ENCODE peak calls at places on chromosome 15, in eight cellular contexts. C is fibroblast of lung; Z is spleen; O is GM23248; D is osteoblast; P is IMR-90; E is CD4-positive, alpha-beta memory T cell; U is cardiac muscle cell. H is an unnamed sample.

GRCh38 chr15:85412956-85413854 is 32.8 kb downstream of the AKAP13 start:
- DNase-seq in C (peak; percentile 81), P (peak; percentile 95), O (peak; percentile 94), E (peak; percentile 53), Z (peak; percentile 88), D (peak; percentile 94), U (no peak), H (peak; percentile 74)

GRCh38 chr15:22788004-22788403 is 1.6 kb downstream of the NIPA1 start:
- DNase-seq in O (no peak), D (no peak), C (no peak), P (no peak), U (no peak), Z (no peak), E (no peak), H (no peak)

GRCh38 chr15:47811160-47811559 is 93.9 kb downstream of the SEMA6D start:
- DNase-seq in O (no peak), P (no peak), E (no peak), U (no peak), Z (no peak), D (no peak), C (no peak), H (no peak)

GRCh38 chr15:50415752-50416404 is 8.3 kb upstream of the USP8 start:
- DNase-seq in Z (no peak), E (no peak), C (peak; percentile 5), P (peak; percentile 37), U (no peak), D (peak; percentile 34), O (no peak), H (no peak)

GRCh38 chr15:72271895-72272212 is 500 bp downstream of the PARP6 start:
- DNase-seq in E (no peak), O (peak; percentile 50), U (peak; percentile 21), C (peak; percentile 24), P (peak; percentile 12), D (peak; percentile 77), Z (no peak), H (no peak)

GRCh38 chr15:41566121-41566885 is 7.3 kb downstream of the TYRO3 start:
- DNase-seq in C (no peak), O (peak; percentile 20), Z (peak; percentile 29), U (peak; percentile 43), D (no peak), E (no peak), P (no peak), H (no peak)

GRCh38 chr15:38254065-38254883 is 1.6 kb downstream of the SPRED1 start:
- DNase-seq in C (peak; percentile 65), D (peak; percentile 35), P (peak; percentile 68), E (peak; percentile 51), O (peak; percentile 77), Z (peak; percentile 73), U (peak; percentile 67), H (no peak)

GRCh38 chr15:27820232-27820631 is 278.9 kb downstream of the OCA2 start:
- DNase-seq in E (no peak), Z (no peak), C (peak; percentile 36), D (no peak), U (no peak), P (peak; percentile 31), O (peak; percentile 46), H (no peak)

GRCh38 chr15:57427367-57427821 is 51.1 kb downstream of the CGNL1 start:
- DNase-seq in P (no peak), E (no peak), U (peak; percentile 81), D (peak; percentile 55), Z (no peak), C (peak; percentile 44), O (peak; percentile 87), H (no peak)

GRCh38 chr15:77771616-77772015 is 138.9 kb upstream of the LINGO1 start:
- DNase-seq in E (no peak), U (no peak), P (no peak), C (no peak), O (no peak), Z (no peak), D (peak; percentile 81), H (no peak)

GRCh38 chr15:38471974-38472373 is 18.0 kb downstream of the FAM98B start:
- DNase-seq in D (no peak), U (no peak), P (peak; percentile 82), C (no peak), Z (no peak), O (no peak), E (no peak), H (no peak)

GRCh38 chr15:97652700-97653167 is 307.8 kb upstream of the ARRDC4 start:
- DNase-seq in O (no peak), D (no peak), P (no peak), Z (no peak), U (peak; percentile 68), E (no peak), C (no peak), H (peak; percentile 58)

GRCh38 chr15:77187751-77188464 is 117.0 kb upstream of the TSPAN3 start:
- DNase-seq in Z (no peak), C (peak; percentile 64), D (no peak), P (peak; percentile 47), E (no peak), U (no peak), O (peak; percentile 78), H (peak; percentile 80)

GRCh38 chr15:80586141-80586540 is 109.0 kb upstream of the ABHD17C start:
- DNase-seq in U (no peak), C (no peak), P (no peak), Z (no peak), D (no peak), E (no peak), O (no peak), H (no peak)

DNA sequence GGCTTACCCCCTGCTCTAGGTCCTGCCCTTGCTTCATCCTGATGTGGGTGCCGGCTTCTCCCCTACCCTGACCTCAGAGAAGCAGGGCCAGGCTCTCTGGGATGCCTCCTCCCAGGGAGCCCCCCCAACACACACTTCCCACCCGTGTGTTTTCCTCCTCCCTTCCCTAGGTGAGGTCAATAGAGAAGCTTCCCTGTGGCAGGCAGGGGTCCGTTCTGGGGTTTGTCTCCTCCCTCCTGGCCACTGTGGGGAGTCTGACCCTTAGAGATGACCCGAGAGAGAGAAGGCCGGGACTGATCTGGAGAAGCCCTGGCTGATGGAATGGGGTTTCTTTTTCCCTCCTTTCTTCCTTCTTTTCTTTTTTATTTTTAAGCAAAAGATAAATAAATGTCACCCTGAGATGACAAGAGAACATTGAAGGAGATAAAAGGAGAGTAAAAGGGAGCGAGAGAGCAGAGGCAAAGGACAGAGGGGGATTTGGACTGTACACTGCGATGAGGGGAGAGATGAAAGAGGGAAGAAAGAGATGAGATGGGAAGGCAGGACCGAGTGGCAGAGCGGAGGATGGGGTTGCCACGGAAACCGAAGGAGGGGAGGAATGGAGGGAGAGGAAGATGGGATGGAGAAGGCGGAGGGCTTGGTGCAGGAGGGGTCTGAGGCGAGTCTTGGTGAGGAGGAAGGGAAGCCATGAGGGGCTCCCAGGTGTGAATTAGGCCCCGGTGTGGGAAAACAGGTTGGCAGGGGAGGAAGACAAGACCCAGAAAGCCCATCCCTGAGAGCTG is 48.4 kb downstream of the IDH2 start:
- DNase-seq in Z (no peak), U (no peak), P (no peak), E (no peak), D (peak; percentile 44), O (no peak), C (no peak), H (no peak)
- H3K4me3 ChIP-seq in Z (no peak overlapping the region), U (no peak overlapping the region), P (no peak overlapping the region), E (no peak overlapping the region), D (no peak overlapping the region), O (no peak overlapping the region), C (no peak overlapping the region), H (no peak overlapping the region)

GRCh38 chr15:93291380-93291779 is 202.4 kb upstream of the RGMA start:
- DNase-seq in P (no peak), E (no peak), O (no peak), C (no peak), U (no peak), Z (no peak), D (no peak), H (no peak)

GRCh38 chr15:93288718-93289117 is 199.7 kb upstream of the RGMA start:
- DNase-seq in D (no peak), U (no peak), Z (no peak), O (no peak), C (no peak), P (no peak), E (no peak), H (no peak)

GRCh38 chr15:93289951-93290350 is 200.9 kb upstream of the RGMA start:
- DNase-seq in O (no peak), C (no peak), D (no peak), U (no peak), Z (no peak), P (no peak), E (no peak), H (no peak)

GRCh38 chr15:93282808-93283207 is 193.8 kb upstream of the RGMA start:
- DNase-seq in Z (no peak), D (no peak), P (no peak), C (no peak), U (no peak), E (no peak), O (no peak), H (no peak)

GRCh38 chr15:93286456-93286855 is 197.4 kb upstream of the RGMA start:
- DNase-seq in U (no peak), C (no peak), E (no peak), O (no peak), P (no peak), D (no peak), Z (no peak), H (no peak)
- H3K27ac ChIP-seq in U (no peak overlapping the region), C (no peak overlapping the region), E (no peak overlapping the region), O (no peak overlapping the region), P (no peak overlapping the region), D (no peak overlapping the region), Z (no peak overlapping the region), H (no peak overlapping the region)

DNA sequence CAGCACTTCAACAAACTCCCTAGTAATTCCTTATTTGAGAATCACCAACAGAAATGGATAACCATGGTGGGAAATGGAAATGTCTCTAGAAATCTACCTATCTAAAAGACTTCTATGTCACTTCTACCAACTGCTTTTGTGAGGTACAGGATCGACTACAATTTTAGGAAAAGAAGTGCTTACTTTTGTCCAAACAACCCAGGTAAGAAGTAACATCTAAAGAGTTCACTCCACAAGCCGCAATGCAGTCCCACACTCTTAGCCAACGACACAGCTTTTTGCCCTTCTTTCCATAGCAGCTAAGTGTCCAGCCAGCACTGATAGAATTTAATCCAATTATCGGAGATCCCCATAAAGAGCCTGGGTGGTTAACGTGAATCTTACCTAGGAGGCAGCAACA is 28.1 kb downstream of the ANXA2 start:
- DNase-seq in U (no peak), P (no peak), E (no peak), O (no peak), C (no peak), Z (no peak), D (no peak), H (no peak)
- H3K4me1 ChIP-seq in U (peaks cover 25% of the 10 kb centered on the region), P (peaks cover 29% of the 10 kb centered on the region), E (peaks cover 5% of the 10 kb centered on the region), O (peaks cover 71% of the 10 kb centered on the region), C (peaks cover 35% of the 10 kb centered on the region), Z (peaks cover 1% of the 10 kb centered on the region), D (peaks cover 57% of the 10 kb centered on the region), H (peaks cover 64% of the 10 kb centered on the region)

DNA sequence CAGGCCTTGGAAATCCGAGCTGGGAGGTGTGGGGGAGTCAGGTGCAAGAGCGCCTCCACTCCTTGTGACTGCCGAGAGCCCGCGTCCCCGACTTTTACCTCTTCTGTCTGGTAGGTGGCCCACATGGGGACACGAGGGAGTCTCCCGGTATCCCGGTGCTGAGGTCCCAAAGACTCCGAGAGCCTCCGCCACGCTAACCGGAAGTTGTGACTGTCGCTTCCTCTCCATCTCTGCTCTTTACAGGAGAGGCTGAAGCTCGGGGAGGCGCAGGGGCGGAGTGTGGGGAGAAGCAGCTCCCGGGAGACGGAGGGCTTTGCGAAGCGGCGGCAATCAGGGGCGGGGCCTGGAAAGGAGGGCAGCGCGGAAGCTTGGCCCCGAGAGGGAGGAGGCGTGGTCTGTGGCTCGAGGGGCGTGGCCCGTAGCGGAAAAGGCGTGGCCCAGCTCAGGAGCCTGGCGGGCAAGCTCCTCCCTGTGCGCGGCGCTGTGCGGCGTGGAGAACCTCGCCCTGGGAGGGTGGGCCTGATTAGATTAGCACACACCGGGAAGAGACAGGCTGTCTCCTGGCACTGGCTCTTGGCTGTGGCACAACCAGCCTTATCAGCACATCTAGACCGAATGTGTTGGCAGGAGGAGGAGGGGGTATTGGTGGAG is 143.9 kb downstream of the GABRB3 start:
- DNase-seq in E (peak; percentile 6), P (peak; percentile 2), C (peak; percentile 73), D (no peak), U (peak; percentile 67), Z (peak; percentile 86), O (no peak), H (peak; percentile 62)
- H3K4me3 ChIP-seq in E (no peak overlapping the region), P (peak overlapping the region; percentile 26), C (peak overlapping the region; percentile 47), D (no peak overlapping the region), U (peak overlapping the region; percentile 8), Z (no peak overlapping the region), O (no peak overlapping the region), H (peak overlapping the region; percentile 43)